ENCODE peak calls at places on chromosome 22, in four cellular contexts. V, T, O and W are unnamed samples.

GRCh38 chr22:41288245-41288946 is 2.4 kb upstream of the RANGAP1 start:
- DNase-seq in V (no peak), T (no peak), O (no peak), W (no peak)

GRCh38 chr22:46090631-46091201 is 59.6 kb upstream of the PPARA start:
- DNase-seq in V (no peak), T (no peak), O (no peak), W (no peak)

GRCh38 chr22:31089101-31090100 is 8.3 kb downstream of the SMTN start:
- DNase-seq in V (peak; percentile 90), T (peak; percentile 59), O (peak; percentile 60), W (no peak)

GRCh38 chr22:20531404-20532181 is 24.2 kb downstream of the MED15 start:
- DNase-seq in V (peak; percentile 78), T (no peak), O (peak; percentile 23), W (no peak)

GRCh38 chr22:45688606-45689080 is 17.0 kb downstream of the ATXN10 start:
- DNase-seq in V (peak; percentile 23), T (no peak), O (no peak), W (no peak)

GRCh38 chr22:44585559-44586121 is 87.6 kb upstream of the RTL6 start:
- DNase-seq in V (no peak), T (no peak), O (no peak), W (no peak)

GRCh38 chr22:44615602-44616180 is 86.3 kb upstream of the PRR5 start:
- DNase-seq in V (peak; percentile 10), T (no peak), O (no peak), W (no peak)

GRCh38 chr22:45268167-45268957 is 16.4 kb upstream of the UPK3A start:
- DNase-seq in V (peak; percentile 94), T (no peak), O (peak; percentile 90), W (no peak)

GRCh38 chr22:46564084-46564714 is 26.8 kb upstream of the CELSR1 start:
- DNase-seq in V (peak; percentile 81), T (no peak), O (no peak), W (no peak)

GRCh38 chr22:20436309-20437252 is 1.0 kb downstream of the SCARF2 start:
- DNase-seq in V (peak; percentile 90), T (peak; percentile 30), O (peak; percentile 70), W (no peak)

GRCh38 chr22:38707346-38707745 is 1.6 kb downstream of the GTPBP1 start:
- DNase-seq in V (no peak), T (peak; percentile 57), O (no peak), W (no peak)
- TF ChIP-seq USF1 in V (no peak), T (no peak), O (no peak), W (no peak)

GRCh38 chr22:25419247-25420113 is 145.0 kb upstream of the GRK3 start:
- DNase-seq in V (no peak), T (peak; percentile 24), O (no peak), W (peak; percentile 20)
- TF ChIP-seq USF1 in V (peak; percentile 57), T (peak; percentile 41), O (no peak), W (peak; percentile 23)

GRCh38 chr22:38074181-38075104 is 9.5 kb downstream of the SLC16A8 start:
- DNase-seq in V (no peak), T (no peak), O (peak; percentile 81), W (no peak)
- TF ChIP-seq USF1 in V (no peak), T (no peak), O (no peak), W (no peak)

DNA sequence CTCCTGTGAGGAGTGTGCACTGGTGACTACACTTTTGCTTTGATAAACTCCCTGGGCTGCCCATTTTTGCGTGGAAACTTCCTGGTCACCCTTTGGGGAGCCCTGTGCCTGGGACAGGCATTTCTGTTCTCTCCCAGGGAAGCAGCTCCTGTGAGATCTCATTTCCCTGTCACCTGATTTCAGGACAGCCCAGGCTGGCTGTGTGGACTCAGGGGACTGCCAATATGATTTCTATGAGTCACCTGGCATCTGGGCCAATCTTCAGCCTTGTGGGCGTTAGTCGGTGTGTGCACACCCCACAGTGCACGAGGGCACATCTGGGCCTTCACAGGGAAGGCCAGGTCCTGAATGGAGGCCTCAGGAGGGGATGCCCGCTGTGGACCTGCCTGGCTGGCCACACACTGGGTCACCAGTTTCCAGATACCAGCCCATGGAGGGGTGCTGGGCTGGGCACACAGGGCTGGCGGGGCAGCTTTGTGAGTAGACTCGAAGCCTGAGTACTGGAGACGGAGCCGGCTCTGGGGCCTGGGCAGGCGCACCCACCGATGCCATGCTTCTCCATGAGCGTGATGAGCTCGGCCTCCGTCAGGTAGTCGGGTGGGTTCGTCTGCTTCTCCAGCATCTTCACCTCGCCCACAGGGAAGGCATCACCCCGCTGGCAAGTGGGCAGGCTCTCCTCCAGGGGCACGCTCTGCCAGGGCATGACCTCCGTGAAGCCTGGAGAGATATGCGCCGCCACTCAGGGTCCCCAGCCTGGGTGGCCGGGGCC is 9.4 kb upstream of the PPM1F start:
- DNase-seq in V (no peak), T (no peak), O (no peak), W (no peak)
- TF ChIP-seq USF1 in V (no peak), T (no peak), O (no peak), W (no peak)

GRCh38 chr22:50576806-50577696 is 1.2 kb downstream of the CPT1B start:
- DNase-seq in V (no peak), T (no peak), O (no peak), W (no peak)

GRCh38 chr22:50575426-50575941 is 2.7 kb downstream of the CPT1B start:
- DNase-seq in V (no peak), T (no peak), O (no peak), W (no peak)

GRCh38 chr22:50577697-50577986 is 585 bp downstream of the CPT1B start:
- DNase-seq in V (no peak), T (no peak), O (no peak), W (no peak)

GRCh38 chr22:50574383-50574755 is 3.9 kb downstream of the CPT1B start:
- DNase-seq in V (no peak), T (no peak), O (no peak), W (no peak)

DNA sequence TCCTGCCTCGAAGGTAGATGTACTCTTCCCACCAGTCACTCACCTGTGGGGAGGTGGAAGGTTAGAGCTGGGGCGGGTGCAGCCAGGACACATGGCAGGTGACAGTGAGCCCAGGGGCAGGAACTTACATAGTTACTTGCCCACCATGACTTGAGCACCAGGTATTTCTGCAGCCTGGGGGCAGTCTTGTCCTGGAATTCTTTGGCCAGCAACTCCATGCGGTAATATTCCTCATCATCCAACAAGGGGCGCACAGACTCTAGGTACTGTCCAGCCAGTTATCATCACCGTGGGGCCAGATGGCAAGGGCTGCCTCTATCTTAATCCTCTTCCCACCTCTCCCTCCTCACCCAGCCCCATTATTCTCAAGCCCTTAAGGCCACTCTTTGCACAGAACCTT is 2.2 kb downstream of the CPT1B start:
- DNase-seq in V (peak; percentile 64), T (peak; percentile 79), O (peak; percentile 41), W (no peak)
- TF ChIP-seq USF1 in V (no peak), T (no peak), O (no peak), W (no peak)

GRCh38 chr22:34760276-34761008 is 305.5 kb upstream of the ISX start:
- DNase-seq in V (no peak), T (no peak), O (no peak), W (no peak)

GRCh38 chr22:34765115-34765514 is 300.8 kb upstream of the ISX start:
- DNase-seq in V (no peak), T (no peak), O (no peak), W (no peak)

GRCh38 chr22:34761111-34761510 is 304.8 kb upstream of the ISX start:
- DNase-seq in V (no peak), T (no peak), O (no peak), W (no peak)
- TF ChIP-seq USF1 in V (no peak), T (no peak), O (no peak), W (no peak)

DNA sequence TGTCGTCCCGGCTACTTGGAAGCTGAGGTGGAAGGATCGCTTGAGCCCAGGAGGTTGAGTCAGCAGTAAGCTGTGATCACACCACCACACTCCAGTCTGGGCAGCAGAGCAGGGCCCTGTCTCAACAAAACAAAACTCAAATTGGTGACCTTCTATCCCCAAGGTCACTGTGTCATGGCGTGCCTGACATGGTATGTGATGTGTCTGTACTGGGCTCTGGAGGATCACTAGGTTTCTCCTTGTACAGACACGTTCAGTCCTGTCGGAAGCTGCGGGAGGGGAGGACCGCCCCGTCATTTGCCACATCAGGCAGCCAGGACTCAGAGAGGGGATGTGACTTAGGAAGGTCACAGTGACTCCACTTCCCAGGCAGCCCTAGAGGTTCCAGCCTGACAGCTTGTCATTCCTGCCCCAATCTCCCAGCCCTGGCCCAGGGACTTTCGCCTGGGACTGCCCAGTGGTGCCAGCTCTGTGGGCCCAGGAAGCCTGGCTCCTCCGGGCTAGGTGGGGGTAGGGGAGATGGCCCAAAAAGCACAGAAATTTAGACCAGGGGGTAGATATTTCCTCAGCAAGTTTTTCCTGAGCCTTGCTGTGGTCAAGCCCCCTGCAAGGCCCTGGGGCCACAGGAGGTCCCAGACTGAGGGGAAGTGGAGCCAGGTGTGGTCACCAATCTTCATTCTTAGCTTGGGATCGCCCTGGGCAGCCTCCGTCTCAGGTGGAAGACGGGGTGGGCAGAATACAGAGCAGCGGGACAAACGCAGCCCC is 53.2 kb downstream of the TRIOBP start:
- DNase-seq in V (no peak), T (no peak), O (no peak), W (no peak)
- TF ChIP-seq USF1 in V (no peak), T (no peak), O (no peak), W (no peak)

DNA sequence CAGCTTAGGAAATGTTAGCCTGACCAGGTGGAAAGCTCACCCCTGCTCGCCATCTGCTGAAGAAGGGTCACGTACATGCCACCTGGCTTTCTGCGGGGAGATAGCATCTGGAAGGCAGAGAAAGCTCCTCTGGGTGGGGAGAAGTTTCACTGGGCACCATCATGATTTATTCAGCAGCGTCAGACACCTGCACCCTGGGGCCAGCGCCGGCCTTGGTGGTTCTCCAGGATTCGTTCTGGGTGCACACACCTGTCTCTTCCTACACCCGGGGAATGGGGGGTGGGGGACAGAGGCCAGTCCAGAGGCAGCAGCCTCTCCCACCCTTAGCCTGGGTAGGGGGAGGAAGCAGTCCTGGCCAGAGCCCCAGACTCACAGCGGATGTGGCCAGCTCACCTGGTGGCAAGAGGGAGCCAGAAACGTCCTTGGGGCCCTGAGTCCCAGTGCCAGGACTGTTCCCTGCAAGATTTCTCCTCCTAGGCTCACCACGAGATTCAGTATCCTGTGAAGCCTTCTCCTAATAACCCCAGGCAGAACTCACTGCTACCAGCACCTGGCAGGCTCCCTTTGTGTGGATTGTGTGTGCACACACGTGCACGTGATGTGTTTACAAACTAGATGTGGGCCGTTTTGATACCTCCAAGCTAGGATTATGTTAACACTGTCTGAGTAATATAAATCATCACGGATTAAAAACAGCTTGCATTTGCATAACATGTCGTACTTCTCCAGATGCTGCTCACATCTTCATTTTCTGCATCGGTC is 17.3 kb upstream of the RASD2 start:
- DNase-seq in V (no peak), T (no peak), O (no peak), W (no peak)
- TF ChIP-seq USF1 in V (no peak), T (no peak), O (no peak), W (no peak)